ENCODE peak calls at places on chromosome 1, in four cellular contexts. Y is K562, S is IMR-90, J is endothelial cell of umbilical vein. M is an unnamed sample.

GRCh38 chr1:9823693-9823942 is 147 bp downstream of the CLSTN1 start:
- DNase-seq in Y (no peak), S (no peak), J (no peak), M (no peak)

GRCh38 chr1:200139661-200140250 is 112.2 kb downstream of the NR5A2 start:
- DNase-seq in Y (peak; percentile 56), S (peak; percentile 68), J (peak; percentile 67), M (no peak)

GRCh38 chr1:227521782-227522181 is 41.6 kb upstream of the ZNF678 start:
- DNase-seq in Y (no peak), S (no peak), J (no peak), M (no peak)

GRCh38 chr1:235160965-235161684 is at the start of gene RBM34:
- DNase-seq in Y (peak; percentile 97), S (peak; percentile 88), J (peak; percentile 93), M (peak; percentile 66)

GRCh38 chr1:57307382-57307781 is 116.5 kb downstream of the DAB1 start:
- DNase-seq in Y (peak; percentile 74), S (no peak), J (no peak), M (peak; percentile 7)

GRCh38 chr1:21936366-21937031 is 611 bp downstream of the HSPG2 start:
- DNase-seq in Y (no peak), S (no peak), J (no peak), M (no peak)

GRCh38 chr1:6262570-6263420 is 1.9 kb upstream of the GPR153 start:
- DNase-seq in Y (no peak), S (no peak), J (no peak), M (no peak)

GRCh38 chr1:37478890-37479254 is 4.5 kb downstream of the ZC3H12A start:
- DNase-seq in Y (no peak), S (peak; percentile 50), J (no peak), M (peak; percentile 48)

GRCh38 chr1:47161298-47162040 is 24.2 kb downstream of the CYP4A22 start:
- DNase-seq in Y (no peak), S (no peak), J (no peak), M (no peak)

GRCh38 chr1:212287261-212287895 is 2.2 kb downstream of the PPP2R5A start:
- DNase-seq in Y (no peak), S (no peak), J (no peak), M (no peak)

GRCh38 chr1:212286437-212287131 is 1.4 kb downstream of the PPP2R5A start:
- DNase-seq in Y (no peak), S (peak; percentile 6), J (peak; percentile 59), M (no peak)

GRCh38 chr1:212290608-212291007 is 5.4 kb downstream of the PPP2R5A start:
- DNase-seq in Y (no peak), S (peak; percentile 43), J (peak; percentile 68), M (no peak)

GRCh38 chr1:212289262-212290077 is 4.3 kb downstream of the PPP2R5A start:
- DNase-seq in Y (no peak), S (no peak), J (no peak), M (no peak)

GRCh38 chr1:212288614-212289013 is 3.4 kb downstream of the PPP2R5A start:
- DNase-seq in Y (no peak), S (peak; percentile 79), J (peak; percentile 34), M (no peak)
- H3K9me1 ChIP-seq in Y (no peaks in the 10 kb centered on the region), S (no peaks in the 10 kb centered on the region), J (peaks cover 2% of the 10 kb centered on the region), M (no peaks in the 10 kb centered on the region)

DNA sequence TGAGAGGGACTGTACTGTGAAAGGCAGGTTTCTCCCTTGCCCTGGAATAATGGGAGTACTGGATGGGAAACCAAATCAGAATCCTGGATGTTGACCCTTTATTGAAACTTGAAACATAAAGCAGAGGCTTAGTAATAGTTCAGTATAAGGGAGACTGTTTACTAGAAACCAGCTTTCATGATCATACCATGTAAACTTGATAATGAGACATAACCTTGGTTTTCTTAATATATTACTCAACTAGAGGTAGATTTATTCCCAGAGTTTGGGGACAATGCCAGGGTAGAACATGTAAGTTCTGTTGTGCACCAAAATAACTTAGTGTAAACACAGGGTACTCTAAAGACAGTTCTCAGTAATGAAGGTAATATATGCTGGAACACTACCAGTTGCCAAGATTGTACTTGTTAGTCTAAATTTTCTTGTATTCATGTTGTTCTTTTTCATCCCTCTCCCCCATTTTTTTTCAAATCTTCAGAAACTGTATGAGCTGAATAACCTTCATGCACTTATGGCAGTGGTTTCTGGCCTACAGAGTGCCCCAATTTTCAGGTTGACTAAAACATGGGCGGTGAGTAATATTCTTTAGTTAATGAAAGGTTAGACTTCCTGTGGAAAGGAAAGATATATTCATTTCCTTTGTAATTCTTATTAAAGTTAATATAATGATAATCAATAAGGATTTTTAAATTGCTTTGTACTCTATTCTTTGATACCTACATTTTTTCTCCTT is 49.6 kb downstream of the ANGPTL1 start:
- DNase-seq in Y (no peak), S (no peak), J (no peak), M (no peak)
- H3K4me2 ChIP-seq in Y (no peak overlapping the region), S (no peak overlapping the region), J (no peak overlapping the region), M (no peak overlapping the region)

DNA sequence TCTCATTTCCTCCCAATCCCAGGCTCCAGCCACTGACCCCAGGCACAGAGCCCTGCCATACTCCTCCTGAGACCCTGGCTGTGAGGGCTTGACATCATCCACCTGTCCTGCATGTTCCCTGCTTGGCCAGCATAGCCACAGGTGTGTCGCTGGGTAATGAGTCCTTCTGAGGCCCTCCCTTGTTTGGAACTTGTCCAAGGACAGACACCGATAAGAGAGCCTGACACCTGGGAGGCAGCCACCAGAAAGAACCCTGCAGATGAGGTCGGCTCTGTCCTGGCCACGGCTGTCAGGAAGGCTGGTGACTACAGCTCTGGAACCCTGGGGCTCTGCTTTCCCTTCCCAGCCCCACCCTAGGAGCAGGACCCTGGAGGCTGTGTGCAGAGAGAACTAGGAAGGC is 34.6 kb downstream of the TMEM63A start:
- DNase-seq in Y (no peak), S (no peak), J (no peak), M (no peak)
- H3K4me1 ChIP-seq in Y (peaks cover 38% of the 10 kb centered on the region), S (peaks cover 3% of the 10 kb centered on the region), J (no peaks in the 10 kb centered on the region), M (no peaks in the 10 kb centered on the region)

GRCh38 chr1:179342740-179343404 is 22.9 kb upstream of the AXDND1 start:
- DNase-seq in Y (no peak), S (no peak), J (no peak), M (no peak)
- H3K9me1 ChIP-seq in Y (no peaks in the 10 kb centered on the region), S (no peaks in the 10 kb centered on the region), J (no peaks in the 10 kb centered on the region), M (no peaks in the 10 kb centered on the region)

DNA sequence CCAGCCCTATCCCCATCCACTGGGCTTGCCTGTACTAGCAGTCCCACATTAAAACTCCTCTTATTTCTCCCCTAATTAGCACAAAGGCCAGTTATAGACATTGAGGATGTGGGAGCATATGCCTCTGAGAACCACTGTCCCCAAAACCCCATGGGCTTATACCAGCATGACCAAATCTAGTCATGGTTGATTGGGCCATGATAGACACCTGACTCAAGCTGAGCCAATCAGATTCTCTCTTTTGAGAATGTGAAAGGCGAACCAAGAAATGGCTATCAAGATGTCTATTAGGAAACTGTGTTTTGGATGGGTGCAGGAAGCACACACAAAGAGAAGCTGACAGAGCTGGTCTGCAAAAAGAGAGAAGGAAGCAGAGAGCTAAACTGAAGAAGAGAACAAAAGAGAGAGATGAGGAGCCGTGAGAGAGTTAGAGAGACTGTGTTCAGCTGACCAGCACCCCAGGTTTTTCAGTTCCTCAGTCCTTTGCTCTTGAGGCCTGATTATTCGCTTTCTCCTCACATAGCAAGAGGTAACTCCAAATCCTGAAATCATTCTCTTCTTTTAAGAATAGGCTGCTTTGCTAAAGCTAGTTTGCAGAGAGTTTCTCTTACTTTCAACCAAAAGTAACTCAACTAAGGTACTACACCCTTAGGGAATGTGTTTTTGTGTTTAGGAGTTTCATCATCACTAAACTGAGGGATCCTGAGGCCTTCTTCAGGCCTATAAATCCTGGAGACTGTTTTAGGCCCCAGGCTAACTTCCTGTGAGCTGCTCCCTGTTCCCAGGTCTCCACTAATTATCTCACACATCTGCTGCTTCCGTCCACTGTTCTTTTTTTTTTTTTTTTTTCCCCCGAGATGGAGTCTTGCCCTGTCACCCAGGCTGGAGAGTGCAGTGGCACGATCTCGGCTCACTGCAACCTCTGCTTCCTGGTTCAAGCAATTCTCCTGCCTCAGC is 7.9 kb upstream of the TIPRL start:
- DNase-seq in Y (peak; percentile 50), S (no peak), J (no peak), M (no peak)
- H3K4me2 ChIP-seq in Y (no peak overlapping the region), S (no peak overlapping the region), J (no peak overlapping the region), M (no peak overlapping the region)

DNA sequence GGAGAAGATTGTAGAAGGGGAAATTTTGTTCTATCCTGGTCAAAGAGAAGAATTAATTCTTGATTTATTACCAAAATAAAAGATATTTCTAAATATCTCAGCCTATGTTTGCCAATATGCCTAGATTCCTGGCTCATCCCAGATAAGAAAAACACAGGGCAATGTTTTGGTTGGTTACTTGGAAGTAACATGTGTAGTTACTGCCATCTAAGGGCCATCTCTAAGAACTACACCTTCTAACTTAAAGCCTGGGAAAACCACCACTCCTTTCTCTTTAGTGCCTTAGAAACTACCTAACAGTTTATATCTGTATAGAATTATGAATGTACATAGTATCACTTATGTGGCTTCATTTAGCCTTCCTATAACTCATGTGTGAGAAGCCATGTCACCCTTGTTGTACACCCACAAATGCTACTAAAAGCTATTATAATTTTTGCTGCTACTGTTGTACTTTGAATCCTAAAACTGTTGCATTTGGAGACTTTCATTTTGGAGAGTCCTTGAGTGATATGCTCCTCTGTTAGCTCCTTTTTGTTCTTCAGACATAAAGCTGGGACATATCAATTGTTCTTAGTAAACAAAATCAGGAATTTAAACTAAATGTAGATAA is 4.5 kb downstream of the AIM2 start:
- DNase-seq in Y (peak; percentile 60), S (peak; percentile 80), J (peak; percentile 66), M (peak; percentile 72)
- H3K4me1 ChIP-seq in Y (no peaks in the 10 kb centered on the region), S (no peaks in the 10 kb centered on the region), J (peaks cover 8% of the 10 kb centered on the region), M (no peaks in the 10 kb centered on the region)